ENCODE peak calls at places on chromosomes 4 and X, in eight cellular contexts. One of them, this sample, is unnamed.
A peak's percentile ranks its signal among the peaks of the same experiment; 100 is the strongest.

GRCh38 chr4:8607603-8608481 is 15.3 kb downstream of the CPZ start:
- DNase-seq in memory B cell: no peak
- DNase-seq in mammary epithelial cell: no peak
- DNase-seq in erythroblast: no peak
- DNase-seq in stromal cell of bone marrow: no peak
- DNase-seq in fibroblast of mammary gland: no peak
- DNase-seq in NCI-H1048: no peak
- DNase-seq in HT1080: no peak
- DNase-seq in this sample: no peak

GRCh38 chr4:25930722-25931354 is 16.8 kb downstream of the SMIM20 start:
- DNase-seq in memory B cell: no peak
- DNase-seq in mammary epithelial cell: no peak
- DNase-seq in erythroblast: no peak
- DNase-seq in stromal cell of bone marrow: no peak
- DNase-seq in fibroblast of mammary gland: no peak
- DNase-seq in NCI-H1048: no peak
- DNase-seq in HT1080: no peak
- DNase-seq in this sample: no peak

GRCh38 chr4:2930135-2930805 is 32.9 kb downstream of the NOP14 start:
- DNase-seq in memory B cell: no peak
- DNase-seq in mammary epithelial cell: no peak
- DNase-seq in erythroblast: no peak
- DNase-seq in stromal cell of bone marrow: no peak
- DNase-seq in fibroblast of mammary gland: no peak
- DNase-seq in NCI-H1048: no peak
- DNase-seq in HT1080: no peak
- DNase-seq in this sample: no peak

GRCh38 chrX:48910926-48911406 is 480 bp downstream of the SLC35A2 start:
- DNase-seq in memory B cell: no peak
- DNase-seq in mammary epithelial cell: no peak
- DNase-seq in erythroblast: peak; percentile 63
- DNase-seq in stromal cell of bone marrow: no peak
- DNase-seq in fibroblast of mammary gland: peak; percentile 19
- DNase-seq in NCI-H1048: no peak
- DNase-seq in HT1080: no peak
- DNase-seq in this sample: peak; percentile 26

GRCh38 chr4:37719021-37719420 is 32.8 kb upstream of the RELL1 start:
- DNase-seq in memory B cell: no peak
- DNase-seq in mammary epithelial cell: peak; percentile 57
- DNase-seq in erythroblast: no peak
- DNase-seq in stromal cell of bone marrow: no peak
- DNase-seq in fibroblast of mammary gland: no peak
- DNase-seq in NCI-H1048: no peak
- DNase-seq in HT1080: no peak
- DNase-seq in this sample: peak; percentile 23

GRCh38 chrX:46260502-46260901 is 284.7 kb downstream of the ZNF674 start:
- DNase-seq in memory B cell: no peak
- DNase-seq in mammary epithelial cell: peak; percentile 97
- DNase-seq in erythroblast: no peak
- DNase-seq in stromal cell of bone marrow: no peak
- DNase-seq in fibroblast of mammary gland: no peak
- DNase-seq in NCI-H1048: no peak
- DNase-seq in HT1080: peak; percentile 8
- DNase-seq in this sample: no peak

GRCh38 chrX:107450823-107451509 is 1.5 kb downstream of the FRMPD3 start:
- DNase-seq in memory B cell: no peak
- DNase-seq in mammary epithelial cell: no peak
- DNase-seq in erythroblast: peak; percentile 2
- DNase-seq in stromal cell of bone marrow: no peak
- DNase-seq in fibroblast of mammary gland: peak; percentile 10
- DNase-seq in NCI-H1048: no peak
- DNase-seq in HT1080: no peak
- DNase-seq in this sample: no peak

GRCh38 chr4:138789796-138790195 is 225.8 kb upstream of the NOCT start:
- DNase-seq in memory B cell: no peak
- DNase-seq in mammary epithelial cell: no peak
- DNase-seq in erythroblast: no peak
- DNase-seq in stromal cell of bone marrow: no peak
- DNase-seq in fibroblast of mammary gland: no peak
- DNase-seq in NCI-H1048: no peak
- DNase-seq in HT1080: no peak
- DNase-seq in this sample: no peak

GRCh38 chrX:19798423-19798822 is 89.0 kb downstream of the SH3KBP1 start:
- DNase-seq in memory B cell: no peak
- DNase-seq in mammary epithelial cell: peak; percentile 9
- DNase-seq in erythroblast: no peak
- DNase-seq in stromal cell of bone marrow: no peak
- DNase-seq in fibroblast of mammary gland: peak; percentile 28
- DNase-seq in NCI-H1048: no peak
- DNase-seq in HT1080: peak; percentile 11
- DNase-seq in this sample: no peak

GRCh38 chr4:186414365-186414764 is 141.0 kb downstream of the MTNR1A start:
- DNase-seq in memory B cell: no peak
- DNase-seq in mammary epithelial cell: no peak
- DNase-seq in erythroblast: no peak
- DNase-seq in stromal cell of bone marrow: no peak
- DNase-seq in fibroblast of mammary gland: no peak
- DNase-seq in NCI-H1048: no peak
- DNase-seq in HT1080: no peak
- DNase-seq in this sample: no peak

GRCh38 chr4:118683513-118683912 is 1.7 kb upstream of the METTL14 start:
- DNase-seq in memory B cell: no peak
- DNase-seq in mammary epithelial cell: peak; percentile 11
- DNase-seq in erythroblast: no peak
- DNase-seq in stromal cell of bone marrow: no peak
- DNase-seq in fibroblast of mammary gland: peak; percentile 15
- DNase-seq in NCI-H1048: no peak
- DNase-seq in HT1080: peak; percentile 60
- DNase-seq in this sample: no peak

GRCh38 chr4:133233922-133234321 is 84.8 kb downstream of the PCDH10 start:
- DNase-seq in memory B cell: no peak
- DNase-seq in mammary epithelial cell: no peak
- DNase-seq in erythroblast: no peak
- DNase-seq in stromal cell of bone marrow: no peak
- DNase-seq in fibroblast of mammary gland: no peak
- DNase-seq in NCI-H1048: no peak
- DNase-seq in HT1080: no peak
- DNase-seq in this sample: no peak

GRCh38 chr4:185128272-185129119 is 14.6 kb upstream of the SLC25A4 start:
- DNase-seq in memory B cell: peak; percentile 37
- DNase-seq in mammary epithelial cell: peak; percentile 20
- DNase-seq in erythroblast: peak; percentile 33
- DNase-seq in stromal cell of bone marrow: no peak
- DNase-seq in fibroblast of mammary gland: no peak
- DNase-seq in NCI-H1048: no peak
- DNase-seq in HT1080: no peak
- DNase-seq in this sample: no peak

GRCh38 chr4:95548738-95549245 is at the start of gene UNC5C:
- DNase-seq in memory B cell: no peak
- DNase-seq in mammary epithelial cell: peak; percentile 83
- DNase-seq in erythroblast: peak; percentile 13
- DNase-seq in stromal cell of bone marrow: peak; percentile 63
- DNase-seq in fibroblast of mammary gland: no peak
- DNase-seq in NCI-H1048: no peak
- DNase-seq in HT1080: peak; percentile 66
- DNase-seq in this sample: peak; percentile 3

GRCh38 chrX:100704581-100705203 is 27.2 kb downstream of the SYTL4 start:
- DNase-seq in memory B cell: no peak
- DNase-seq in mammary epithelial cell: no peak
- DNase-seq in erythroblast: no peak
- DNase-seq in stromal cell of bone marrow: no peak
- DNase-seq in fibroblast of mammary gland: no peak
- DNase-seq in NCI-H1048: no peak
- DNase-seq in HT1080: no peak
- DNase-seq in this sample: no peak

GRCh38 chrX:13506574-13506973 is 62.8 kb upstream of the EGFL6 start:
- DNase-seq in memory B cell: peak; percentile 26
- DNase-seq in mammary epithelial cell: peak; percentile 18
- DNase-seq in erythroblast: peak; percentile 59
- DNase-seq in stromal cell of bone marrow: no peak
- DNase-seq in fibroblast of mammary gland: peak; percentile 68
- DNase-seq in NCI-H1048: no peak
- DNase-seq in HT1080: peak; percentile 1
- DNase-seq in this sample: peak; percentile 48

GRCh38 chr4:38046735-38047487 is 86.7 kb downstream of the PTTG2 start:
- DNase-seq in memory B cell: no peak
- DNase-seq in mammary epithelial cell: no peak
- DNase-seq in erythroblast: no peak
- DNase-seq in stromal cell of bone marrow: no peak
- DNase-seq in fibroblast of mammary gland: peak; percentile 45
- DNase-seq in NCI-H1048: no peak
- DNase-seq in HT1080: no peak
- DNase-seq in this sample: peak; percentile 25

GRCh38 chr4:138055890-138056289 is 186.3 kb downstream of the SLC7A11 start:
- DNase-seq in memory B cell: no peak
- DNase-seq in mammary epithelial cell: peak; percentile 34
- DNase-seq in erythroblast: no peak
- DNase-seq in stromal cell of bone marrow: no peak
- DNase-seq in fibroblast of mammary gland: peak; percentile 30
- DNase-seq in NCI-H1048: no peak
- DNase-seq in HT1080: no peak
- DNase-seq in this sample: peak; percentile 23

GRCh38 chrX:85365370-85365995 is 14.0 kb downstream of the POF1B start:
- DNase-seq in memory B cell: no peak
- DNase-seq in mammary epithelial cell: no peak
- DNase-seq in erythroblast: no peak
- DNase-seq in stromal cell of bone marrow: no peak
- DNase-seq in fibroblast of mammary gland: no peak
- DNase-seq in NCI-H1048: no peak
- DNase-seq in HT1080: no peak
- DNase-seq in this sample: no peak

GRCh38 chr4:39698424-39699009 is 581 bp downstream of the UBE2K start:
- DNase-seq in memory B cell: no peak
- DNase-seq in mammary epithelial cell: peak; percentile 41
- DNase-seq in erythroblast: peak; percentile 68
- DNase-seq in stromal cell of bone marrow: no peak
- DNase-seq in fibroblast of mammary gland: peak; percentile 32
- DNase-seq in NCI-H1048: peak; percentile 30
- DNase-seq in HT1080: peak; percentile 51
- DNase-seq in this sample: no peak

GRCh38 chrX:142156567-142156966 is 48.5 kb downstream of the MAGEC2 start:
- DNase-seq in memory B cell: no peak
- DNase-seq in mammary epithelial cell: no peak
- DNase-seq in erythroblast: no peak
- DNase-seq in stromal cell of bone marrow: no peak
- DNase-seq in fibroblast of mammary gland: no peak
- DNase-seq in NCI-H1048: no peak
- DNase-seq in HT1080: no peak
- DNase-seq in this sample: no peak

GRCh38 chr4:1511441-1512041 is 105.3 kb upstream of the NKX1-1 start:
- DNase-seq in memory B cell: no peak
- DNase-seq in mammary epithelial cell: no peak
- DNase-seq in erythroblast: peak; percentile 52
- DNase-seq in stromal cell of bone marrow: no peak
- DNase-seq in fibroblast of mammary gland: peak; percentile 63
- DNase-seq in NCI-H1048: no peak
- DNase-seq in HT1080: peak; percentile 84
- DNase-seq in this sample: peak; percentile 80

GRCh38 chr4:168634276-168634802 is 137.5 kb downstream of the PALLD start:
- DNase-seq in memory B cell: no peak
- DNase-seq in mammary epithelial cell: peak; percentile 85
- DNase-seq in erythroblast: no peak
- DNase-seq in stromal cell of bone marrow: peak; percentile 83
- DNase-seq in fibroblast of mammary gland: peak; percentile 83
- DNase-seq in NCI-H1048: peak; percentile 43
- DNase-seq in HT1080: peak; percentile 98
- DNase-seq in this sample: peak; percentile 98

GRCh38 chr4:139552506-139552905 is 3.5 kb downstream of the SETD7 start:
- DNase-seq in memory B cell: no peak
- DNase-seq in mammary epithelial cell: no peak
- DNase-seq in erythroblast: no peak
- DNase-seq in stromal cell of bone marrow: no peak
- DNase-seq in fibroblast of mammary gland: peak; percentile 69
- DNase-seq in NCI-H1048: no peak
- DNase-seq in HT1080: no peak
- DNase-seq in this sample: peak; percentile 67

GRCh38 chrX:132101799-132102198 is 26.0 kb downstream of the FRMD7 start:
- DNase-seq in memory B cell: no peak
- DNase-seq in mammary epithelial cell: no peak
- DNase-seq in erythroblast: no peak
- DNase-seq in stromal cell of bone marrow: no peak
- DNase-seq in fibroblast of mammary gland: no peak
- DNase-seq in NCI-H1048: no peak
- DNase-seq in HT1080: no peak
- DNase-seq in this sample: no peak

GRCh38 chrX:17944833-17945497 is 83.9 kb upstream of the RAI2 start:
- DNase-seq in memory B cell: no peak
- DNase-seq in mammary epithelial cell: no peak
- DNase-seq in erythroblast: peak; percentile 1
- DNase-seq in stromal cell of bone marrow: peak; percentile 2
- DNase-seq in fibroblast of mammary gland: peak; percentile 15
- DNase-seq in NCI-H1048: no peak
- DNase-seq in HT1080: no peak
- DNase-seq in this sample: peak; percentile 1

GRCh38 chr4:15420642-15421041 is 7.2 kb upstream of the C1QTNF7 start:
- DNase-seq in memory B cell: no peak
- DNase-seq in mammary epithelial cell: peak; percentile 48
- DNase-seq in erythroblast: no peak
- DNase-seq in stromal cell of bone marrow: peak; percentile 83
- DNase-seq in fibroblast of mammary gland: peak; percentile 84
- DNase-seq in NCI-H1048: no peak
- DNase-seq in HT1080: peak; percentile 83
- DNase-seq in this sample: peak; percentile 69

GRCh38 chr4:122899682-122900081 is 22.7 kb downstream of the NUDT6 start:
- DNase-seq in memory B cell: no peak
- DNase-seq in mammary epithelial cell: no peak
- DNase-seq in erythroblast: no peak
- DNase-seq in stromal cell of bone marrow: no peak
- DNase-seq in fibroblast of mammary gland: no peak
- DNase-seq in NCI-H1048: no peak
- DNase-seq in HT1080: no peak
- DNase-seq in this sample: no peak

GRCh38 chr4:143404555-143404954 is 67.9 kb downstream of the GAB1 start:
- DNase-seq in memory B cell: no peak
- DNase-seq in mammary epithelial cell: no peak
- DNase-seq in erythroblast: no peak
- DNase-seq in stromal cell of bone marrow: no peak
- DNase-seq in fibroblast of mammary gland: no peak
- DNase-seq in NCI-H1048: no peak
- DNase-seq in HT1080: no peak
- DNase-seq in this sample: no peak

GRCh38 chr4:188596027-188596426 is 456.8 kb downstream of the TRIML1 start:
- DNase-seq in memory B cell: no peak
- DNase-seq in mammary epithelial cell: no peak
- DNase-seq in erythroblast: no peak
- DNase-seq in stromal cell of bone marrow: no peak
- DNase-seq in fibroblast of mammary gland: peak; percentile 37
- DNase-seq in NCI-H1048: no peak
- DNase-seq in HT1080: no peak
- DNase-seq in this sample: peak; percentile 48

GRCh38 chr4:66252291-66252690 is 582.0 kb upstream of the EPHA5 start:
- DNase-seq in memory B cell: no peak
- DNase-seq in mammary epithelial cell: no peak
- DNase-seq in erythroblast: no peak
- DNase-seq in stromal cell of bone marrow: no peak
- DNase-seq in fibroblast of mammary gland: no peak
- DNase-seq in NCI-H1048: no peak
- DNase-seq in HT1080: no peak
- DNase-seq in this sample: no peak

GRCh38 chr4:184368290-184368689 is 106.1 kb downstream of the IRF2 start:
- DNase-seq in memory B cell: no peak
- DNase-seq in mammary epithelial cell: no peak
- DNase-seq in erythroblast: no peak
- DNase-seq in stromal cell of bone marrow: no peak
- DNase-seq in fibroblast of mammary gland: no peak
- DNase-seq in NCI-H1048: no peak
- DNase-seq in HT1080: no peak
- DNase-seq in this sample: no peak

GRCh38 chr4:73001885-73002284 is 67.6 kb downstream of the COX18 start:
- DNase-seq in memory B cell: no peak
- DNase-seq in mammary epithelial cell: no peak
- DNase-seq in erythroblast: no peak
- DNase-seq in stromal cell of bone marrow: no peak
- DNase-seq in fibroblast of mammary gland: no peak
- DNase-seq in NCI-H1048: no peak
- DNase-seq in HT1080: no peak
- DNase-seq in this sample: no peak

This sample was measured in AG10803.